ENCODE peak calls at places on chromosomes 7 and 10, in six cellular contexts. S is activated CD8-positive, alpha-beta memory T cell treated with anti-CD3 and anti-CD28 coated beads for 1 hour; R is adipocyte; J is IMR-90; Z is stimulated activated CD8-positive, alpha-beta memory T cell treated with anti-CD3 and anti-CD28 coated beads, Interleukin-4, amount 100 ng/mL, for 4 hours; I is non-pigmented ciliary epithelial cell. U is an unnamed sample.

GRCh38 chr10:107011113-107011512 is 153.4 kb downstream of the SORCS1 start:
- DNase-seq in R (no peak), Z (no peak), S (no peak), I (no peak), J (no peak), U (no peak)

GRCh38 chr10:86650151-86650550 is 4.2 kb upstream of the OPN4 start:
- DNase-seq in I (no peak), R (no peak), Z (no peak), J (no peak), S (no peak), U (no peak)

GRCh38 chr10:94012834-94013830 is 19.4 kb downstream of the PLCE1 start:
- DNase-seq in J (peak), R (no peak), I (no peak), S (no peak), Z (no peak), U (no peak)

GRCh38 chr10:110865184-110865803 is 6.4 kb upstream of the PDCD4 start:
- DNase-seq in J (peak), R (peak), Z (no peak), I (no peak), S (no peak), U (no peak)

GRCh38 chr7:2567663-2568238 is 9.0 kb downstream of the IQCE start:
- DNase-seq in S (no peak), I (no peak), R (peak), J (peak), Z (no peak), U (peak)

GRCh38 chr10:49309691-49310371 is 10.9 kb downstream of the C10orf71 start:
- DNase-seq in R (no peak), J (no peak), I (no peak), S (no peak), Z (no peak), U (no peak)

GRCh38 chr7:98643232-98643985 is 26.3 kb downstream of the NPTX2 start:
- DNase-seq in R (no peak), S (no peak), J (no peak), I (no peak), Z (no peak), U (no peak)

GRCh38 chr7:39735903-39736302 is 112.5 kb downstream of the RALA start:
- DNase-seq in R (no peak), I (no peak), Z (no peak), S (no peak), J (peak), U (no peak)

GRCh38 chr7:134154581-134155130 is 27.5 kb downstream of the LRGUK start:
- DNase-seq in I (no peak), S (no peak), R (peak), J (no peak), Z (no peak), U (no peak)

GRCh38 chr7:24783731-24784130 is 26.5 kb upstream of the GSDME start:
- DNase-seq in I (no peak), J (no peak), Z (no peak), R (no peak), S (no peak), U (no peak)

GRCh38 chr7:18175801-18176450 is 148.3 kb upstream of the PRPS1L1 start:
- DNase-seq in J (no peak), S (no peak), Z (no peak), I (no peak), R (no peak), U (no peak)

GRCh38 chr10:113543455-113543955 is 9.3 kb upstream of the HABP2 start:
- DNase-seq in S (no peak), J (no peak), I (no peak), R (no peak), Z (no peak), U (no peak)

GRCh38 chr7:148723166-148723559 is 24.5 kb downstream of the CUL1 start:
- DNase-seq in J (no peak), I (no peak), S (no peak), R (no peak), Z (no peak), U (no peak)

GRCh38 chr7:31997423-31997822 is 72.8 kb downstream of the PDE1C start:
- DNase-seq in J (no peak), S (no peak), I (no peak), R (no peak), Z (no peak), U (no peak)